ENCODE peak calls at places on chromosome 5, in nine cellular contexts. One of them, this sample, is unnamed.
A peak's percentile ranks its signal among the peaks of the same experiment; 100 is the strongest.

GRCh38 chr5:3187846-3188425 is 407.7 kb upstream of the IRX1 start:
- DNase-seq in suprapubic skin: no peak
- DNase-seq in A549: no peak
- DNase-seq in ovary: no peak
- DNase-seq in transverse colon: no peak
- DNase-seq in GM12878: no peak
- DNase-seq in SK-N-SH: no peak
- DNase-seq in stomach: no peak
- DNase-seq in HepG2: no peak
- DNase-seq in this sample: no peak

GRCh38 chr5:80128129-80128528 is 93.0 kb downstream of the THBS4 start:
- DNase-seq in SK-N-SH: peak; percentile 36
- DNase-seq in stomach: no peak
- DNase-seq in ovary: no peak
- DNase-seq in HepG2: peak; percentile 67
- DNase-seq in GM12878: no peak
- DNase-seq in suprapubic skin: no peak
- DNase-seq in A549: no peak
- DNase-seq in transverse colon: no peak
- DNase-seq in this sample: no peak

GRCh38 chr5:124025306-124025705 is 513.3 kb downstream of the CSNK1G3 start:
- DNase-seq in stomach: no peak
- DNase-seq in ovary: no peak
- DNase-seq in HepG2: no peak
- DNase-seq in suprapubic skin: no peak
- DNase-seq in GM12878: no peak
- DNase-seq in transverse colon: no peak
- DNase-seq in A549: no peak
- DNase-seq in SK-N-SH: no peak
- DNase-seq in this sample: no peak

GRCh38 chr5:139710370-139711066 is 62.4 kb downstream of the CXXC5 start:
- DNase-seq in GM12878: no peak
- DNase-seq in stomach: peak; percentile 54
- DNase-seq in ovary: peak; percentile 57
- DNase-seq in SK-N-SH: peak; percentile 83
- DNase-seq in HepG2: peak; percentile 73
- DNase-seq in suprapubic skin: no peak
- DNase-seq in transverse colon: peak; percentile 61
- DNase-seq in A549: no peak
- DNase-seq in this sample: no peak

GRCh38 chr5:56607551-56607950 is 207.8 kb upstream of the MAP3K1 start:
- DNase-seq in A549: no peak
- DNase-seq in GM12878: no peak
- DNase-seq in stomach: no peak
- DNase-seq in HepG2: no peak
- DNase-seq in SK-N-SH: no peak
- DNase-seq in transverse colon: no peak
- DNase-seq in suprapubic skin: no peak
- DNase-seq in ovary: no peak
- DNase-seq in this sample: no peak

GRCh38 chr5:66742083-66742895 is 146.1 kb downstream of the MAST4 start:
- DNase-seq in HepG2: peak; percentile 33
- DNase-seq in GM12878: no peak
- DNase-seq in ovary: peak; percentile 45
- DNase-seq in stomach: peak; percentile 31
- DNase-seq in transverse colon: peak; percentile 17
- DNase-seq in A549: peak; percentile 61
- DNase-seq in suprapubic skin: no peak
- DNase-seq in SK-N-SH: peak; percentile 39
- DNase-seq in this sample: no peak

GRCh38 chr5:170257370-170257769 is 24.6 kb downstream of the C5orf58 start:
- DNase-seq in GM12878: no peak
- DNase-seq in suprapubic skin: no peak
- DNase-seq in SK-N-SH: no peak
- DNase-seq in transverse colon: no peak
- DNase-seq in HepG2: no peak
- DNase-seq in stomach: no peak
- DNase-seq in A549: no peak
- DNase-seq in ovary: no peak
- DNase-seq in this sample: no peak

GRCh38 chr5:177472460-177473441 is 683 bp downstream of the DBN1 start:
- DNase-seq in HepG2: peak; percentile 25
- DNase-seq in suprapubic skin: no peak
- DNase-seq in transverse colon: peak; percentile 62
- DNase-seq in ovary: peak; percentile 55
- DNase-seq in SK-N-SH: peak; percentile 92
- DNase-seq in stomach: peak; percentile 52
- DNase-seq in GM12878: no peak
- DNase-seq in A549: no peak
- DNase-seq in this sample: no peak

GRCh38 chr5:56183507-56183906 is 49.6 kb downstream of the ANKRD55 start:
- DNase-seq in GM12878: no peak
- DNase-seq in A549: peak; percentile 66
- DNase-seq in transverse colon: no peak
- DNase-seq in stomach: no peak
- DNase-seq in HepG2: peak; percentile 36
- DNase-seq in suprapubic skin: no peak
- DNase-seq in ovary: no peak
- DNase-seq in SK-N-SH: no peak
- DNase-seq in this sample: no peak

GRCh38 chr5:113989278-113989912 is 372.5 kb upstream of the KCNN2 start:
- DNase-seq in A549: no peak
- DNase-seq in transverse colon: no peak
- DNase-seq in GM12878: no peak
- DNase-seq in SK-N-SH: no peak
- DNase-seq in ovary: no peak
- DNase-seq in stomach: no peak
- DNase-seq in HepG2: no peak
- DNase-seq in suprapubic skin: no peak
- DNase-seq in this sample: no peak

GRCh38 chr5:89435347-89435746 is 552.4 kb upstream of the MEF2C start:
- DNase-seq in transverse colon: no peak
- DNase-seq in suprapubic skin: no peak
- DNase-seq in ovary: no peak
- DNase-seq in SK-N-SH: no peak
- DNase-seq in HepG2: no peak
- DNase-seq in A549: no peak
- DNase-seq in GM12878: peak; percentile 90
- DNase-seq in stomach: no peak
- DNase-seq in this sample: no peak

GRCh38 chr5:30034870-30035269 is 1158.6 kb upstream of the CDH6 start:
- DNase-seq in A549: no peak
- DNase-seq in transverse colon: no peak
- DNase-seq in HepG2: no peak
- DNase-seq in suprapubic skin: no peak
- DNase-seq in stomach: no peak
- DNase-seq in GM12878: no peak
- DNase-seq in ovary: no peak
- DNase-seq in SK-N-SH: no peak
- DNase-seq in this sample: no peak

GRCh38 chr5:65213921-65214525 is 267.7 kb downstream of the ADAMTS6 start:
- DNase-seq in suprapubic skin: no peak
- DNase-seq in HepG2: peak; percentile 41
- DNase-seq in transverse colon: peak; percentile 9
- DNase-seq in A549: peak; percentile 53
- DNase-seq in ovary: no peak
- DNase-seq in stomach: no peak
- DNase-seq in GM12878: no peak
- DNase-seq in SK-N-SH: peak; percentile 46
- DNase-seq in this sample: no peak

GRCh38 chr5:95959964-95960801 is 1.5 kb downstream of the ELL2 start:
- DNase-seq in suprapubic skin: no peak
- DNase-seq in HepG2: no peak
- DNase-seq in GM12878: no peak
- DNase-seq in transverse colon: peak; percentile 16
- DNase-seq in stomach: no peak
- DNase-seq in A549: peak; percentile 15
- DNase-seq in SK-N-SH: peak; percentile 45
- DNase-seq in ovary: no peak
- DNase-seq in this sample: no peak

GRCh38 chr5:58496488-58496887 is 5.3 kb downstream of the GAPT start:
- DNase-seq in suprapubic skin: no peak
- DNase-seq in SK-N-SH: no peak
- DNase-seq in HepG2: no peak
- DNase-seq in ovary: no peak
- DNase-seq in stomach: no peak
- DNase-seq in transverse colon: no peak
- DNase-seq in A549: no peak
- DNase-seq in GM12878: no peak
- DNase-seq in this sample: no peak

GRCh38 chr5:132821791-132822190 is 8.7 kb downstream of the SHROOM1 start:
- DNase-seq in ovary: no peak
- DNase-seq in suprapubic skin: peak; percentile 34
- DNase-seq in transverse colon: no peak
- DNase-seq in SK-N-SH: no peak
- DNase-seq in HepG2: peak; percentile 69
- DNase-seq in stomach: no peak
- DNase-seq in GM12878: no peak
- DNase-seq in A549: no peak
- DNase-seq in this sample: no peak

GRCh38 chr5:74232281-74232680 is 408.2 kb downstream of the ENC1 start:
- DNase-seq in suprapubic skin: no peak
- DNase-seq in A549: no peak
- DNase-seq in HepG2: no peak
- DNase-seq in SK-N-SH: no peak
- DNase-seq in stomach: no peak
- DNase-seq in GM12878: no peak
- DNase-seq in ovary: no peak
- DNase-seq in transverse colon: no peak
- DNase-seq in this sample: no peak

GRCh38 chr5:87156631-87157030 is 111.1 kb upstream of the RASA1 start:
- DNase-seq in A549: no peak
- DNase-seq in GM12878: no peak
- DNase-seq in ovary: no peak
- DNase-seq in suprapubic skin: no peak
- DNase-seq in HepG2: no peak
- DNase-seq in transverse colon: no peak
- DNase-seq in stomach: no peak
- DNase-seq in SK-N-SH: no peak
- DNase-seq in this sample: no peak

GRCh38 chr5:102749416-102750021 is 5.6 kb upstream of the PAM start:
- DNase-seq in A549: no peak
- DNase-seq in suprapubic skin: no peak
- DNase-seq in ovary: no peak
- DNase-seq in SK-N-SH: no peak
- DNase-seq in GM12878: no peak
- DNase-seq in HepG2: no peak
- DNase-seq in transverse colon: no peak
- DNase-seq in stomach: no peak
- DNase-seq in this sample: no peak

GRCh38 chr5:154756203-154756870 is 1.2 kb downstream of the LARP1 start:
- DNase-seq in suprapubic skin: peak; percentile 81
- DNase-seq in stomach: peak; percentile 50
- DNase-seq in ovary: peak; percentile 58
- DNase-seq in HepG2: no peak
- DNase-seq in SK-N-SH: peak; percentile 68
- DNase-seq in A549: peak; percentile 63
- DNase-seq in transverse colon: peak; percentile 60
- DNase-seq in GM12878: no peak
- DNase-seq in this sample: no peak

GRCh38 chr5:39224196-39224754 is 4.9 kb upstream of the FYB1 start:
- DNase-seq in suprapubic skin: no peak
- DNase-seq in ovary: no peak
- DNase-seq in GM12878: no peak
- DNase-seq in transverse colon: peak; percentile 82
- DNase-seq in stomach: peak; percentile 63
- DNase-seq in A549: peak; percentile 58
- DNase-seq in HepG2: no peak
- DNase-seq in SK-N-SH: no peak
- DNase-seq in this sample: no peak

GRCh38 chr5:152237531-152237930 is 167.5 kb downstream of the NMUR2 start:
- DNase-seq in GM12878: no peak
- DNase-seq in HepG2: no peak
- DNase-seq in ovary: no peak
- DNase-seq in suprapubic skin: no peak
- DNase-seq in transverse colon: no peak
- DNase-seq in stomach: no peak
- DNase-seq in SK-N-SH: no peak
- DNase-seq in A549: no peak
- DNase-seq in this sample: no peak
- H3K27ac ChIP-seq in GM12878: no peak overlapping the region
- H3K27ac ChIP-seq in HepG2: no peak overlapping the region
- H3K27ac ChIP-seq in ovary: no peak overlapping the region
- H3K27ac ChIP-seq in suprapubic skin: no peak overlapping the region
- H3K27ac ChIP-seq in transverse colon: no peak overlapping the region
- H3K27ac ChIP-seq in stomach: no peak overlapping the region
- H3K27ac ChIP-seq in SK-N-SH: no peak overlapping the region
- H3K27ac ChIP-seq in A549: no peak overlapping the region
- H3K27ac ChIP-seq in this sample: no peak overlapping the region

DNA sequence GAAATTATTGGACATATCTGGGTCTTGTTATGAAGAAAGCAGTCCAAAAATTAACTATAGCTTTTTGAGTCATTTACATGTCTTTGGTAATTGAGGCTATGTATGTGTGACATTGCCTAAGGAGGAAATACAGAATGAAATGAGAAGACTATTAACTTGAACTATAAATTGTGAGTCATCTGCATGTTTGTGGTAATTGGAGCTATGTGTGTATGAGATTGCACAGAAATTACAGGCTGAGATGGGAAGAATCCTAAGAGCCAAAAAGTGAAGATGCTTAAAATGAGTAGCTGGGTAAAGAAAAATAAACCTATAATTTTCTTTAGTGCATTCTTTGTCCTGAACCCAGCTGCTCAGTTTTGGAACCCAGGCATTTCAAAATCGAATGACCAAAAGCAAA is 747.6 kb upstream of the EDIL3 start:
- DNase-seq in transverse colon: no peak
- DNase-seq in suprapubic skin: no peak
- DNase-seq in stomach: no peak
- DNase-seq in SK-N-SH: no peak
- DNase-seq in A549: no peak
- DNase-seq in ovary: no peak
- DNase-seq in GM12878: no peak
- DNase-seq in HepG2: no peak
- DNase-seq in this sample: no peak
- TF ChIP-seq EP300 in transverse colon: no peak
- TF ChIP-seq EP300 in suprapubic skin: no peak
- TF ChIP-seq EP300 in stomach: no peak
- TF ChIP-seq EP300 in SK-N-SH: no peak
- TF ChIP-seq EP300 in A549: no peak
- TF ChIP-seq EP300 in ovary: no peak
- TF ChIP-seq EP300 in GM12878: no peak
- TF ChIP-seq EP300 in HepG2: no peak
- TF ChIP-seq EP300 in this sample: no peak

GRCh38 chr5:157602505-157602904 is 26.9 kb upstream of the ADAM19 start:
- DNase-seq in SK-N-SH: no peak
- DNase-seq in ovary: no peak
- DNase-seq in stomach: no peak
- DNase-seq in HepG2: no peak
- DNase-seq in transverse colon: no peak
- DNase-seq in suprapubic skin: no peak
- DNase-seq in A549: no peak
- DNase-seq in GM12878: no peak
- DNase-seq in this sample: no peak
- H3K27ac ChIP-seq in SK-N-SH: peak overlapping the region; percentile 98
- H3K27ac ChIP-seq in ovary: no peak overlapping the region
- H3K27ac ChIP-seq in stomach: no peak overlapping the region
- H3K27ac ChIP-seq in HepG2: no peak overlapping the region
- H3K27ac ChIP-seq in transverse colon: no peak overlapping the region
- H3K27ac ChIP-seq in suprapubic skin: no peak overlapping the region
- H3K27ac ChIP-seq in A549: peak overlapping the region; percentile 82
- H3K27ac ChIP-seq in GM12878: peak overlapping the region; percentile 49
- H3K27ac ChIP-seq in this sample: no peak overlapping the region

GRCh38 chr5:157265714-157266285 is at the start of gene CYFIP2:
- DNase-seq in transverse colon: peak; percentile 80
- DNase-seq in ovary: peak; percentile 33
- DNase-seq in suprapubic skin: no peak
- DNase-seq in GM12878: no peak
- DNase-seq in HepG2: no peak
- DNase-seq in stomach: peak; percentile 76
- DNase-seq in A549: peak; percentile 19
- DNase-seq in SK-N-SH: peak; percentile 96
- DNase-seq in this sample: peak; percentile 23
- TF ChIP-seq EP300 in transverse colon: no peak
- TF ChIP-seq EP300 in ovary: no peak
- TF ChIP-seq EP300 in suprapubic skin: no peak
- TF ChIP-seq EP300 in GM12878: no peak
- TF ChIP-seq EP300 in HepG2: no peak
- TF ChIP-seq EP300 in stomach: no peak
- TF ChIP-seq EP300 in A549: no peak
- TF ChIP-seq EP300 in SK-N-SH: no peak
- TF ChIP-seq EP300 in this sample: no peak